ENCODE peak calls at places on chromosomes 1 and 21, in ten cellular contexts. One of them, this sample, is unnamed.

GRCh38 chr1:186708578-186709203 is 28.5 kb upstream of the PTGS2 start:
- DNase-seq in glutamatergic neuron: no peak
- DNase-seq in sciatic nerve: no peak
- DNase-seq in tibial artery: no peak
- DNase-seq in CD8-positive, alpha-beta memory T cell: no peak
- DNase-seq in RPMI7951: no peak
- DNase-seq in activated CD4-positive, alpha-beta T cell treated with anti-CD3 and anti-CD28 coated beads, Interleukin-2, amount 10 ng/mL, durations not matched to agents 7 days and 5 days: no peak
- DNase-seq in KG1: no peak
- DNase-seq in retina: no peak
- DNase-seq in amniotic stem cell: no peak
- DNase-seq in this sample: no peak

GRCh38 chr1:159068877-159069276 is 7.7 kb downstream of the AIM2 start:
- DNase-seq in amniotic stem cell: no peak
- DNase-seq in sciatic nerve: no peak
- DNase-seq in KG1: no peak
- DNase-seq in CD8-positive, alpha-beta memory T cell: no peak
- DNase-seq in retina: no peak
- DNase-seq in glutamatergic neuron: no peak
- DNase-seq in RPMI7951: peak
- DNase-seq in tibial artery: no peak
- DNase-seq in activated CD4-positive, alpha-beta T cell treated with anti-CD3 and anti-CD28 coated beads, Interleukin-2, amount 10 ng/mL, durations not matched to agents 7 days and 5 days: no peak
- DNase-seq in this sample: no peak

GRCh38 chr1:41073971-41074370 is 52.4 kb upstream of the SLFNL1 start:
- DNase-seq in activated CD4-positive, alpha-beta T cell treated with anti-CD3 and anti-CD28 coated beads, Interleukin-2, amount 10 ng/mL, durations not matched to agents 7 days and 5 days: no peak
- DNase-seq in KG1: no peak
- DNase-seq in tibial artery: no peak
- DNase-seq in RPMI7951: peak
- DNase-seq in CD8-positive, alpha-beta memory T cell: no peak
- DNase-seq in amniotic stem cell: peak
- DNase-seq in glutamatergic neuron: no peak
- DNase-seq in retina: no peak
- DNase-seq in sciatic nerve: no peak
- DNase-seq in this sample: no peak

GRCh38 chr1:150575072-150575489 is 4.3 kb downstream of the MCL1 start:
- DNase-seq in sciatic nerve: no peak
- DNase-seq in glutamatergic neuron: no peak
- DNase-seq in retina: no peak
- DNase-seq in RPMI7951: no peak
- DNase-seq in CD8-positive, alpha-beta memory T cell: no peak
- DNase-seq in tibial artery: no peak
- DNase-seq in activated CD4-positive, alpha-beta T cell treated with anti-CD3 and anti-CD28 coated beads, Interleukin-2, amount 10 ng/mL, durations not matched to agents 7 days and 5 days: no peak
- DNase-seq in KG1: no peak
- DNase-seq in amniotic stem cell: no peak
- DNase-seq in this sample: no peak

GRCh38 chr1:109827466-109827865 is 63.7 kb upstream of the EPS8L3 start:
- DNase-seq in CD8-positive, alpha-beta memory T cell: no peak
- DNase-seq in RPMI7951: peak
- DNase-seq in retina: no peak
- DNase-seq in activated CD4-positive, alpha-beta T cell treated with anti-CD3 and anti-CD28 coated beads, Interleukin-2, amount 10 ng/mL, durations not matched to agents 7 days and 5 days: no peak
- DNase-seq in amniotic stem cell: no peak
- DNase-seq in tibial artery: no peak
- DNase-seq in KG1: no peak
- DNase-seq in glutamatergic neuron: no peak
- DNase-seq in sciatic nerve: no peak
- DNase-seq in this sample: no peak

GRCh38 chr1:203091761-203092330 is 6.0 kb upstream of the MYOG start:
- DNase-seq in tibial artery: no peak
- DNase-seq in activated CD4-positive, alpha-beta T cell treated with anti-CD3 and anti-CD28 coated beads, Interleukin-2, amount 10 ng/mL, durations not matched to agents 7 days and 5 days: peak
- DNase-seq in retina: no peak
- DNase-seq in amniotic stem cell: no peak
- DNase-seq in RPMI7951: no peak
- DNase-seq in glutamatergic neuron: no peak
- DNase-seq in sciatic nerve: no peak
- DNase-seq in KG1: no peak
- DNase-seq in CD8-positive, alpha-beta memory T cell: no peak
- DNase-seq in this sample: no peak

GRCh38 chr1:33383974-33384767 is 46.7 kb downstream of the PHC2 start:
- DNase-seq in activated CD4-positive, alpha-beta T cell treated with anti-CD3 and anti-CD28 coated beads, Interleukin-2, amount 10 ng/mL, durations not matched to agents 7 days and 5 days: no peak
- DNase-seq in KG1: no peak
- DNase-seq in retina: no peak
- DNase-seq in glutamatergic neuron: no peak
- DNase-seq in CD8-positive, alpha-beta memory T cell: no peak
- DNase-seq in sciatic nerve: peak
- DNase-seq in tibial artery: no peak
- DNase-seq in RPMI7951: peak
- DNase-seq in amniotic stem cell: no peak
- DNase-seq in this sample: no peak

GRCh38 chr1:29793101-29793546 is 556.8 kb downstream of the PTPRU start:
- DNase-seq in sciatic nerve: peak
- DNase-seq in CD8-positive, alpha-beta memory T cell: no peak
- DNase-seq in activated CD4-positive, alpha-beta T cell treated with anti-CD3 and anti-CD28 coated beads, Interleukin-2, amount 10 ng/mL, durations not matched to agents 7 days and 5 days: peak
- DNase-seq in glutamatergic neuron: peak
- DNase-seq in tibial artery: peak
- DNase-seq in retina: peak
- DNase-seq in amniotic stem cell: peak
- DNase-seq in KG1: peak
- DNase-seq in RPMI7951: peak
- DNase-seq in this sample: peak

GRCh38 chr1:10561955-10562354 is 87.2 kb downstream of the PEX14 start:
- DNase-seq in amniotic stem cell: no peak
- DNase-seq in KG1: no peak
- DNase-seq in glutamatergic neuron: no peak
- DNase-seq in CD8-positive, alpha-beta memory T cell: no peak
- DNase-seq in retina: no peak
- DNase-seq in sciatic nerve: no peak
- DNase-seq in RPMI7951: no peak
- DNase-seq in activated CD4-positive, alpha-beta T cell treated with anti-CD3 and anti-CD28 coated beads, Interleukin-2, amount 10 ng/mL, durations not matched to agents 7 days and 5 days: no peak
- DNase-seq in tibial artery: no peak
- DNase-seq in this sample: no peak

GRCh38 chr1:109248797-109249629 is at the start of gene CELSR2:
- DNase-seq in retina: peak
- DNase-seq in tibial artery: peak
- DNase-seq in glutamatergic neuron: peak
- DNase-seq in sciatic nerve: peak
- DNase-seq in amniotic stem cell: no peak
- DNase-seq in activated CD4-positive, alpha-beta T cell treated with anti-CD3 and anti-CD28 coated beads, Interleukin-2, amount 10 ng/mL, durations not matched to agents 7 days and 5 days: peak
- DNase-seq in CD8-positive, alpha-beta memory T cell: peak
- DNase-seq in RPMI7951: peak
- DNase-seq in KG1: no peak
- DNase-seq in this sample: peak

GRCh38 chr1:204031098-204031710 is 41.7 kb upstream of the SOX13 start:
- DNase-seq in sciatic nerve: peak
- DNase-seq in tibial artery: no peak
- DNase-seq in glutamatergic neuron: no peak
- DNase-seq in RPMI7951: peak
- DNase-seq in activated CD4-positive, alpha-beta T cell treated with anti-CD3 and anti-CD28 coated beads, Interleukin-2, amount 10 ng/mL, durations not matched to agents 7 days and 5 days: no peak
- DNase-seq in CD8-positive, alpha-beta memory T cell: no peak
- DNase-seq in retina: no peak
- DNase-seq in amniotic stem cell: no peak
- DNase-seq in KG1: no peak
- DNase-seq in this sample: no peak

GRCh38 chr1:32339363-32339978 is 3.4 kb upstream of the MARCKSL1 start:
- DNase-seq in retina: no peak
- DNase-seq in CD8-positive, alpha-beta memory T cell: no peak
- DNase-seq in tibial artery: no peak
- DNase-seq in glutamatergic neuron: no peak
- DNase-seq in sciatic nerve: no peak
- DNase-seq in amniotic stem cell: peak
- DNase-seq in activated CD4-positive, alpha-beta T cell treated with anti-CD3 and anti-CD28 coated beads, Interleukin-2, amount 10 ng/mL, durations not matched to agents 7 days and 5 days: no peak
- DNase-seq in RPMI7951: peak
- DNase-seq in KG1: no peak
- DNase-seq in this sample: no peak

GRCh38 chr1:75203415-75204277 is 69.5 kb downstream of the LHX8 start:
- DNase-seq in RPMI7951: peak
- DNase-seq in KG1: peak
- DNase-seq in retina: peak
- DNase-seq in amniotic stem cell: peak
- DNase-seq in tibial artery: no peak
- DNase-seq in glutamatergic neuron: no peak
- DNase-seq in activated CD4-positive, alpha-beta T cell treated with anti-CD3 and anti-CD28 coated beads, Interleukin-2, amount 10 ng/mL, durations not matched to agents 7 days and 5 days: no peak
- DNase-seq in sciatic nerve: no peak
- DNase-seq in CD8-positive, alpha-beta memory T cell: no peak
- DNase-seq in this sample: no peak

GRCh38 chr1:33055210-33055991 is 18.7 kb upstream of the AK2 start:
- DNase-seq in activated CD4-positive, alpha-beta T cell treated with anti-CD3 and anti-CD28 coated beads, Interleukin-2, amount 10 ng/mL, durations not matched to agents 7 days and 5 days: peak
- DNase-seq in sciatic nerve: peak
- DNase-seq in KG1: peak
- DNase-seq in RPMI7951: peak
- DNase-seq in amniotic stem cell: peak
- DNase-seq in glutamatergic neuron: peak
- DNase-seq in retina: peak
- DNase-seq in tibial artery: peak
- DNase-seq in CD8-positive, alpha-beta memory T cell: peak
- DNase-seq in this sample: peak

GRCh38 chr1:11907275-11908138 is 18.7 kb downstream of the KIAA2013 start:
- DNase-seq in CD8-positive, alpha-beta memory T cell: peak
- DNase-seq in amniotic stem cell: peak
- DNase-seq in RPMI7951: peak
- DNase-seq in glutamatergic neuron: peak
- DNase-seq in tibial artery: peak
- DNase-seq in KG1: peak
- DNase-seq in retina: peak
- DNase-seq in activated CD4-positive, alpha-beta T cell treated with anti-CD3 and anti-CD28 coated beads, Interleukin-2, amount 10 ng/mL, durations not matched to agents 7 days and 5 days: peak
- DNase-seq in sciatic nerve: peak
- DNase-seq in this sample: peak

GRCh38 chr1:231517076-231517475 is 11.4 kb upstream of the TSNAX start:
- DNase-seq in sciatic nerve: no peak
- DNase-seq in glutamatergic neuron: no peak
- DNase-seq in CD8-positive, alpha-beta memory T cell: no peak
- DNase-seq in KG1: no peak
- DNase-seq in RPMI7951: no peak
- DNase-seq in tibial artery: no peak
- DNase-seq in retina: no peak
- DNase-seq in activated CD4-positive, alpha-beta T cell treated with anti-CD3 and anti-CD28 coated beads, Interleukin-2, amount 10 ng/mL, durations not matched to agents 7 days and 5 days: no peak
- DNase-seq in amniotic stem cell: no peak
- DNase-seq in this sample: no peak

GRCh38 chr1:32303997-32304622 is 12.2 kb downstream of the HDAC1 start:
- DNase-seq in tibial artery: no peak
- DNase-seq in RPMI7951: no peak
- DNase-seq in sciatic nerve: no peak
- DNase-seq in KG1: no peak
- DNase-seq in amniotic stem cell: no peak
- DNase-seq in CD8-positive, alpha-beta memory T cell: no peak
- DNase-seq in glutamatergic neuron: no peak
- DNase-seq in retina: no peak
- DNase-seq in activated CD4-positive, alpha-beta T cell treated with anti-CD3 and anti-CD28 coated beads, Interleukin-2, amount 10 ng/mL, durations not matched to agents 7 days and 5 days: no peak
- DNase-seq in this sample: no peak

GRCh38 chr21:45622416-45623097 is 21.0 kb upstream of the PCBP3 start:
- DNase-seq in KG1: no peak
- DNase-seq in retina: no peak
- DNase-seq in tibial artery: peak
- DNase-seq in RPMI7951: peak
- DNase-seq in sciatic nerve: peak
- DNase-seq in amniotic stem cell: no peak
- DNase-seq in CD8-positive, alpha-beta memory T cell: no peak
- DNase-seq in activated CD4-positive, alpha-beta T cell treated with anti-CD3 and anti-CD28 coated beads, Interleukin-2, amount 10 ng/mL, durations not matched to agents 7 days and 5 days: no peak
- DNase-seq in glutamatergic neuron: no peak
- DNase-seq in this sample: no peak

GRCh38 chr1:40786995-40787705 is 3.6 kb downstream of the KCNQ4 start:
- DNase-seq in retina: no peak
- DNase-seq in KG1: no peak
- DNase-seq in activated CD4-positive, alpha-beta T cell treated with anti-CD3 and anti-CD28 coated beads, Interleukin-2, amount 10 ng/mL, durations not matched to agents 7 days and 5 days: no peak
- DNase-seq in glutamatergic neuron: no peak
- DNase-seq in tibial artery: no peak
- DNase-seq in RPMI7951: no peak
- DNase-seq in sciatic nerve: no peak
- DNase-seq in amniotic stem cell: no peak
- DNase-seq in CD8-positive, alpha-beta memory T cell: no peak
- DNase-seq in this sample: no peak

GRCh38 chr1:193729429-193729828 is 543.0 kb upstream of the B3GALT2 start:
- DNase-seq in CD8-positive, alpha-beta memory T cell: no peak
- DNase-seq in sciatic nerve: no peak
- DNase-seq in retina: no peak
- DNase-seq in amniotic stem cell: peak
- DNase-seq in RPMI7951: no peak
- DNase-seq in tibial artery: no peak
- DNase-seq in glutamatergic neuron: no peak
- DNase-seq in activated CD4-positive, alpha-beta T cell treated with anti-CD3 and anti-CD28 coated beads, Interleukin-2, amount 10 ng/mL, durations not matched to agents 7 days and 5 days: no peak
- DNase-seq in KG1: no peak
- DNase-seq in this sample: no peak

GRCh38 chr1:113205980-113206766 is 133.2 kb downstream of the LRIG2 start:
- DNase-seq in glutamatergic neuron: no peak
- DNase-seq in KG1: no peak
- DNase-seq in tibial artery: no peak
- DNase-seq in activated CD4-positive, alpha-beta T cell treated with anti-CD3 and anti-CD28 coated beads, Interleukin-2, amount 10 ng/mL, durations not matched to agents 7 days and 5 days: no peak
- DNase-seq in CD8-positive, alpha-beta memory T cell: no peak
- DNase-seq in amniotic stem cell: no peak
- DNase-seq in RPMI7951: no peak
- DNase-seq in retina: no peak
- DNase-seq in sciatic nerve: no peak
- DNase-seq in this sample: no peak

GRCh38 chr1:178037510-178038253 is 56.2 kb upstream of the RASAL2 start:
- DNase-seq in CD8-positive, alpha-beta memory T cell: no peak
- DNase-seq in RPMI7951: peak
- DNase-seq in tibial artery: peak
- DNase-seq in glutamatergic neuron: peak
- DNase-seq in amniotic stem cell: no peak
- DNase-seq in retina: peak
- DNase-seq in KG1: peak
- DNase-seq in activated CD4-positive, alpha-beta T cell treated with anti-CD3 and anti-CD28 coated beads, Interleukin-2, amount 10 ng/mL, durations not matched to agents 7 days and 5 days: no peak
- DNase-seq in sciatic nerve: peak
- DNase-seq in this sample: no peak

GRCh38 chr21:46108827-46109226 is 10.9 kb downstream of the COL6A2 start:
- DNase-seq in sciatic nerve: no peak
- DNase-seq in RPMI7951: no peak
- DNase-seq in CD8-positive, alpha-beta memory T cell: no peak
- DNase-seq in KG1: no peak
- DNase-seq in tibial artery: no peak
- DNase-seq in retina: no peak
- DNase-seq in glutamatergic neuron: no peak
- DNase-seq in amniotic stem cell: no peak
- DNase-seq in activated CD4-positive, alpha-beta T cell treated with anti-CD3 and anti-CD28 coated beads, Interleukin-2, amount 10 ng/mL, durations not matched to agents 7 days and 5 days: no peak
- DNase-seq in this sample: no peak

GRCh38 chr1:236147068-236147467 is 4.7 kb downstream of the GPR137B start:
- DNase-seq in amniotic stem cell: no peak
- DNase-seq in retina: no peak
- DNase-seq in activated CD4-positive, alpha-beta T cell treated with anti-CD3 and anti-CD28 coated beads, Interleukin-2, amount 10 ng/mL, durations not matched to agents 7 days and 5 days: no peak
- DNase-seq in CD8-positive, alpha-beta memory T cell: no peak
- DNase-seq in RPMI7951: no peak
- DNase-seq in KG1: no peak
- DNase-seq in sciatic nerve: no peak
- DNase-seq in glutamatergic neuron: no peak
- DNase-seq in tibial artery: no peak
- DNase-seq in this sample: no peak

GRCh38 chr1:183032122-183032921 is 9.1 kb downstream of the LAMC1 start:
- DNase-seq in glutamatergic neuron: no peak
- DNase-seq in retina: no peak
- DNase-seq in RPMI7951: peak
- DNase-seq in KG1: no peak
- DNase-seq in activated CD4-positive, alpha-beta T cell treated with anti-CD3 and anti-CD28 coated beads, Interleukin-2, amount 10 ng/mL, durations not matched to agents 7 days and 5 days: no peak
- DNase-seq in sciatic nerve: no peak
- DNase-seq in CD8-positive, alpha-beta memory T cell: no peak
- DNase-seq in amniotic stem cell: no peak
- DNase-seq in tibial artery: no peak
- DNase-seq in this sample: no peak

GRCh38 chr1:109792056-109792831 is 28.5 kb upstream of the EPS8L3 start:
- DNase-seq in CD8-positive, alpha-beta memory T cell: no peak
- DNase-seq in retina: peak
- DNase-seq in amniotic stem cell: peak
- DNase-seq in sciatic nerve: peak
- DNase-seq in RPMI7951: peak
- DNase-seq in tibial artery: peak
- DNase-seq in KG1: no peak
- DNase-seq in activated CD4-positive, alpha-beta T cell treated with anti-CD3 and anti-CD28 coated beads, Interleukin-2, amount 10 ng/mL, durations not matched to agents 7 days and 5 days: no peak
- DNase-seq in glutamatergic neuron: peak
- DNase-seq in this sample: no peak

GRCh38 chr1:219708919-219709318 is 96.0 kb upstream of the ZC3H11B start:
- DNase-seq in glutamatergic neuron: no peak
- DNase-seq in amniotic stem cell: no peak
- DNase-seq in tibial artery: no peak
- DNase-seq in KG1: no peak
- DNase-seq in retina: no peak
- DNase-seq in sciatic nerve: no peak
- DNase-seq in RPMI7951: no peak
- DNase-seq in CD8-positive, alpha-beta memory T cell: no peak
- DNase-seq in activated CD4-positive, alpha-beta T cell treated with anti-CD3 and anti-CD28 coated beads, Interleukin-2, amount 10 ng/mL, durations not matched to agents 7 days and 5 days: no peak
- DNase-seq in this sample: no peak

This sample was measured in immature natural killer cell.